ENCODE peak calls at places on chromosomes 4 and X, in eight cellular contexts. C is iris pigment epithelial cell, K is left colon, O is NCI-H1105 treated with DMSO at 0.1 percent for 48 hours, P is HCT116, X is foreskin fibroblast, W is GM06990, J is psoas muscle. H is an unnamed sample.

GRCh38 chrX:27350476-27350875 is 112.7 kb downstream of the PPP4R3C start:
- DNase-seq in O (no peak), W (no peak), X (no peak), P (no peak), K (no peak), C (no peak), J (no peak), H (no peak)

GRCh38 chrX:136438192-136438591 is 49.6 kb upstream of the BRS3 start:
- DNase-seq in P (no peak), C (no peak), K (no peak), W (no peak), J (no peak), X (no peak), O (no peak), H (no peak)

GRCh38 chr4:150142831-150143230 is 64.6 kb downstream of the DCLK2 start:
- DNase-seq in P (no peak), W (no peak), K (no peak), X (no peak), J (no peak), C (no peak), O (no peak), H (no peak)

GRCh38 chrX:79367907-79368306 is 773 bp upstream of the ITM2A start:
- DNase-seq in X (no peak), O (no peak), K (no peak), W (no peak), C (no peak), P (no peak), J (no peak), H (no peak)

GRCh38 chrX:49308604-49309269 is 5.3 kb downstream of the GAGE10 start:
- DNase-seq in J (no peak), W (no peak), P (no peak), X (peak), C (peak), O (no peak), K (no peak), H (peak)

GRCh38 chr4:145625677-145626622 is 6.8 kb downstream of the MMAA start:
- DNase-seq in O (no peak), P (no peak), J (no peak), W (no peak), K (no peak), C (no peak), X (no peak), H (no peak)

GRCh38 chr4:110518889-110519490 is 43.0 kb downstream of the ENPEP start:
- DNase-seq in K (peak), C (no peak), X (peak), O (no peak), P (no peak), W (no peak), J (no peak), H (no peak)

GRCh38 chr4:37646237-37646636 is 39.9 kb downstream of the RELL1 start:
- DNase-seq in K (no peak), J (no peak), C (no peak), W (no peak), X (no peak), O (no peak), P (no peak), H (no peak)

GRCh38 chr4:15145709-15146108 is 143.4 kb downstream of the CPEB2 start:
- DNase-seq in X (no peak), O (peak), C (no peak), W (no peak), K (no peak), P (no peak), J (no peak), H (no peak)

GRCh38 chrX:11381464-11381863 is 88.3 kb downstream of the AMELX start:
- DNase-seq in P (peak), W (peak), K (no peak), X (peak), C (peak), J (no peak), O (peak), H (no peak)

GRCh38 chr4:36325499-36325898 is 44.1 kb downstream of the DTHD1 start:
- DNase-seq in O (no peak), J (no peak), W (no peak), X (no peak), K (no peak), P (no peak), C (no peak), H (no peak)

GRCh38 chrX:39821011-39821708 is 276.6 kb downstream of the BCOR start:
- DNase-seq in W (no peak), K (peak), J (no peak), P (no peak), O (no peak), X (peak), C (peak), H (no peak)

GRCh38 chr4:16521156-16521915 is 295.1 kb upstream of the TAPT1 start:
- DNase-seq in W (no peak), X (no peak), C (no peak), P (no peak), K (no peak), J (no peak), O (no peak), H (no peak)

GRCh38 chr4:107130157-107130556 is 94.0 kb upstream of the DKK2 start:
- DNase-seq in X (peak), K (no peak), O (no peak), J (no peak), W (no peak), C (peak), P (no peak), H (no peak)

GRCh38 chr4:26937136-26937535 is 76.5 kb downstream of the STIM2 start:
- DNase-seq in C (no peak), O (no peak), K (no peak), W (no peak), X (no peak), P (no peak), J (no peak), H (no peak)

GRCh38 chr4:119103263-119103662 is 32.4 kb upstream of the MYOZ2 start:
- DNase-seq in P (peak), C (peak), W (no peak), J (peak), O (no peak), K (no peak), X (peak), H (no peak)

GRCh38 chr4:4860803-4861591 is 1.5 kb downstream of the MSX1 start:
- DNase-seq in J (peak), C (no peak), P (no peak), X (peak), O (no peak), K (no peak), W (no peak), H (no peak)

GRCh38 chrX:119573840-119574393 is 446 bp upstream of the UBE2A start:
- DNase-seq in J (peak), O (no peak), X (peak), K (no peak), P (peak), C (peak), W (no peak), H (no peak)

H was measured in T-cell.